ENCODE peak calls at places on chromosomes 6 and 20, in seven cellular contexts. S is activated CD4-positive, alpha-beta T cell treated with anti-CD3 and anti-CD28 coated beads, Interleukin-2, amount 10 ng/mL, durations not matched to agents 7 days and 5 days; P is stimulated activated CD8-positive, alpha-beta memory T cell treated with anti-CD3 and anti-CD28 coated beads, Interleukin-4, amount 100 ng/mL, for 1 hour; T is HEK293T; J is NCI-H2081 treated with DMSO at 0.1 percent for 48 hours; A is left cardiac atrium; D is activated T-cell treated with anti-CD3 and anti-CD28 coated beads, Interleukin-2, amount 50 U/mL, for 4 hours. O is an unnamed sample.

GRCh38 chr6:170040115-170040500 is 250.8 kb downstream of the DLL1 start:
- DNase-seq in P (no peak), T (no peak), A (no peak), D (no peak), J (no peak), S (no peak), O (no peak)

GRCh38 chr6:163634514-163635171 is 220.1 kb downstream of the QKI start:
- DNase-seq in T (no peak), S (no peak), A (no peak), J (no peak), P (no peak), D (no peak), O (no peak)

GRCh38 chr20:33339515-33340058 is 56.6 kb downstream of the BPIFB1 start:
- DNase-seq in J (no peak), S (no peak), D (no peak), T (no peak), P (no peak), A (no peak), O (no peak)

GRCh38 chr6:125944434-125944816 is 12.1 kb upstream of the HINT3 start:
- DNase-seq in T (no peak), P (no peak), A (peak), S (no peak), J (no peak), D (no peak), O (peak)

GRCh38 chr6:56193846-56194245 is 53.5 kb downstream of the COL21A1 start:
- DNase-seq in D (no peak), J (no peak), T (no peak), S (no peak), P (no peak), A (no peak), O (no peak)

GRCh38 chr6:37190159-37190535 is 20.2 kb downstream of the PIM1 start:
- DNase-seq in S (no peak), J (no peak), D (no peak), T (no peak), P (no peak), A (no peak), O (no peak)

GRCh38 chr6:131042664-131043063 is 20.4 kb downstream of the EPB41L2 start:
- DNase-seq in J (no peak), P (no peak), T (no peak), A (no peak), D (no peak), S (no peak), O (no peak)

GRCh38 chr6:5679696-5680494 is 326.8 kb downstream of the NRN1 start:
- DNase-seq in A (no peak), P (no peak), T (no peak), D (no peak), S (no peak), J (no peak), O (no peak)

GRCh38 chr6:127547215-127547614 is 28.1 kb upstream of the MTCL3 start:
- DNase-seq in A (no peak), P (no peak), T (peak), J (no peak), S (peak), D (peak), O (no peak)

GRCh38 chr6:36469946-36470345 is 27.1 kb downstream of the KCTD20 start:
- DNase-seq in T (no peak), J (no peak), P (no peak), A (no peak), S (no peak), D (no peak), O (no peak)

GRCh38 chr6:27814665-27815424 is 97.4 kb downstream of the OR2B2 start:
- DNase-seq in T (no peak), A (peak), J (no peak), D (peak), S (peak), P (peak), O (no peak)

GRCh38 chr6:147173140-147173539 is 31.1 kb upstream of the STXBP5 start:
- DNase-seq in S (no peak), D (no peak), P (no peak), A (no peak), J (no peak), T (no peak), O (no peak)

GRCh38 chr6:169274761-169275160 is 21.1 kb upstream of the THBS2 start:
- DNase-seq in A (no peak), T (no peak), S (no peak), D (no peak), P (no peak), J (no peak), O (no peak)

GRCh38 chr6:155200012-155200411 is 63.8 kb upstream of the CLDN20 start:
- DNase-seq in S (no peak), J (no peak), A (no peak), D (no peak), T (no peak), P (no peak), O (no peak)

GRCh38 chr6:27188206-27188884 is 59.2 kb upstream of the PRSS16 start:
- DNase-seq in A (peak), J (no peak), T (peak), D (peak), S (peak), P (no peak), O (peak)

GRCh38 chr6:166728884-166729530 is 102.0 kb upstream of the RPS6KA2 start:
- DNase-seq in A (no peak), S (no peak), J (no peak), D (no peak), P (no peak), T (no peak), O (no peak)

GRCh38 chr20:1478566-1478965 is 11.9 kb upstream of the NSFL1C start:
- DNase-seq in P (no peak), S (no peak), J (no peak), D (no peak), A (no peak), T (no peak), O (no peak)